ENCODE peak calls at places on chromosomes 7 and 10, in five cellular contexts. One of them, this sample, is unnamed.

GRCh38 chr10:74510594-74510993 is 315.8 kb upstream of the KAT6B start:
- DNase-seq in GM10248: no peak
- DNase-seq in endothelial cell: no peak
- DNase-seq in B cell: no peak
- DNase-seq in mucosa of descending colon: no peak
- DNase-seq in this sample: no peak

GRCh38 chr10:62433181-62433692 is 59.1 kb downstream of the ZNF365 start:
- DNase-seq in GM10248: peak; percentile 33
- DNase-seq in endothelial cell: no peak
- DNase-seq in B cell: no peak
- DNase-seq in mucosa of descending colon: no peak
- DNase-seq in this sample: no peak

GRCh38 chr7:50803359-50804337 is 21.0 kb upstream of the GRB10 start:
- DNase-seq in endothelial cell: no peak
- DNase-seq in GM10248: no peak
- DNase-seq in mucosa of descending colon: no peak
- DNase-seq in B cell: no peak
- DNase-seq in this sample: no peak

GRCh38 chr10:98331888-98332287 is 63.9 kb upstream of the LOXL4 start:
- DNase-seq in GM10248: no peak
- DNase-seq in endothelial cell: no peak
- DNase-seq in B cell: no peak
- DNase-seq in mucosa of descending colon: no peak
- DNase-seq in this sample: no peak

GRCh38 chr10:126598009-126598408 is 72.5 kb downstream of the C10orf90 start:
- DNase-seq in endothelial cell: peak; percentile 67
- DNase-seq in B cell: peak; percentile 18
- DNase-seq in mucosa of descending colon: peak; percentile 50
- DNase-seq in GM10248: peak; percentile 20
- DNase-seq in this sample: peak; percentile 67

GRCh38 chr7:114026486-114027089 is 107.8 kb upstream of the PPP1R3A start:
- DNase-seq in B cell: peak; percentile 29
- DNase-seq in GM10248: peak; percentile 31
- DNase-seq in endothelial cell: peak; percentile 43
- DNase-seq in mucosa of descending colon: no peak
- DNase-seq in this sample: no peak

GRCh38 chr10:31171402-31172120 is 139.9 kb upstream of the ZNF438 start:
- DNase-seq in B cell: no peak
- DNase-seq in GM10248: no peak
- DNase-seq in endothelial cell: no peak
- DNase-seq in mucosa of descending colon: no peak
- DNase-seq in this sample: no peak

GRCh38 chr7:98323597-98324322 is 42.3 kb downstream of the BRI3 start:
- DNase-seq in endothelial cell: no peak
- DNase-seq in B cell: no peak
- DNase-seq in mucosa of descending colon: no peak
- DNase-seq in GM10248: no peak
- DNase-seq in this sample: no peak

GRCh38 chr10:33008499-33009243 is 50.6 kb upstream of the ITGB1 start:
- DNase-seq in endothelial cell: peak; percentile 73
- DNase-seq in GM10248: peak; percentile 52
- DNase-seq in mucosa of descending colon: no peak
- DNase-seq in B cell: peak; percentile 62
- DNase-seq in this sample: peak; percentile 59

GRCh38 chr7:1853619-1854520 is 183.8 kb downstream of the ELFN1 start:
- DNase-seq in GM10248: no peak
- DNase-seq in B cell: no peak
- DNase-seq in endothelial cell: no peak
- DNase-seq in mucosa of descending colon: peak; percentile 16
- DNase-seq in this sample: peak; percentile 30

GRCh38 chr10:10872035-10872673 is 145.5 kb upstream of the CELF2 start:
- DNase-seq in B cell: no peak
- DNase-seq in endothelial cell: peak; percentile 22
- DNase-seq in GM10248: no peak
- DNase-seq in mucosa of descending colon: no peak
- DNase-seq in this sample: no peak

GRCh38 chr10:33114451-33114944 is 156.5 kb upstream of the ITGB1 start:
- DNase-seq in B cell: peak; percentile 25
- DNase-seq in mucosa of descending colon: no peak
- DNase-seq in GM10248: no peak
- DNase-seq in endothelial cell: no peak
- DNase-seq in this sample: no peak

GRCh38 chr10:5942471-5942870 is 34.9 kb downstream of the IL15RA start:
- DNase-seq in B cell: no peak
- DNase-seq in mucosa of descending colon: peak; percentile 45
- DNase-seq in endothelial cell: peak; percentile 34
- DNase-seq in GM10248: no peak
- DNase-seq in this sample: no peak

GRCh38 chr7:23117841-23118240 is 12.3 kb downstream of the KLHL7 start:
- DNase-seq in mucosa of descending colon: no peak
- DNase-seq in GM10248: no peak
- DNase-seq in endothelial cell: no peak
- DNase-seq in B cell: no peak
- DNase-seq in this sample: no peak

GRCh38 chr7:7207876-7208275 is 25.5 kb downstream of the C1GALT1 start:
- DNase-seq in mucosa of descending colon: no peak
- DNase-seq in endothelial cell: no peak
- DNase-seq in GM10248: no peak
- DNase-seq in B cell: no peak
- DNase-seq in this sample: no peak

GRCh38 chr10:105384056-105384455 is 743.0 kb downstream of the SORCS3 start:
- DNase-seq in GM10248: no peak
- DNase-seq in mucosa of descending colon: no peak
- DNase-seq in endothelial cell: no peak
- DNase-seq in B cell: no peak
- DNase-seq in this sample: no peak

GRCh38 chr10:124223001-124223710 is 129.8 kb upstream of the CHST15 start:
- DNase-seq in GM10248: no peak
- DNase-seq in mucosa of descending colon: no peak
- DNase-seq in B cell: no peak
- DNase-seq in endothelial cell: no peak
- DNase-seq in this sample: no peak

GRCh38 chr7:134963031-134963430 is 23.3 kb upstream of the AGBL3 start:
- DNase-seq in GM10248: no peak
- DNase-seq in mucosa of descending colon: no peak
- DNase-seq in B cell: no peak
- DNase-seq in endothelial cell: no peak
- DNase-seq in this sample: no peak

GRCh38 chr7:134966691-134967090 is 19.6 kb upstream of the AGBL3 start:
- DNase-seq in endothelial cell: no peak
- DNase-seq in B cell: no peak
- DNase-seq in GM10248: no peak
- DNase-seq in mucosa of descending colon: no peak
- DNase-seq in this sample: no peak

GRCh38 chr7:134959810-134960209 is 26.5 kb upstream of the AGBL3 start:
- DNase-seq in GM10248: no peak
- DNase-seq in endothelial cell: no peak
- DNase-seq in B cell: no peak
- DNase-seq in mucosa of descending colon: no peak
- DNase-seq in this sample: no peak

GRCh38 chr7:134957005-134957404 is 29.3 kb upstream of the AGBL3 start:
- DNase-seq in mucosa of descending colon: no peak
- DNase-seq in GM10248: no peak
- DNase-seq in B cell: no peak
- DNase-seq in endothelial cell: no peak
- DNase-seq in this sample: no peak

DNA sequence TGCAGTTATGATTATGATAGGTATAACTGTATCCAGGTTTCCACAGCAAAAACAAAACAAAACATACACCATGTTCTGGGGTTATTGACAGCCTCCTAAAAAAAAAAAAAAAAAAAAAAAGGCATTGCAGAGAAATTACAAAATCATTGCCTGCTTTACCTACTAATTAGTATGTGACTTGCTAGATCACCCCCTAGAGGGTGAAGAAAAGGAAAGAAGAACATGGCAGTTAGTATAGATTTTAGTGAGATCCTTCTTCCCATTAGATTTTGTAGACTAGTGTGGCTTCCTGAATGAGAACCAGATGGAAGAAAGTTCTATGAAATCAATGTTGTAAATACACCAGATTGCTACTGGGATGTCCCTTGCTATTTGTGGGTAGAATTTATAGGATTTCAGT is 24.0 kb upstream of the AGBL3 start:
- DNase-seq in mucosa of descending colon: no peak
- DNase-seq in GM10248: no peak
- DNase-seq in B cell: no peak
- DNase-seq in endothelial cell: no peak
- DNase-seq in this sample: no peak
- TF ChIP-seq CTCF in mucosa of descending colon: no peak
- TF ChIP-seq CTCF in GM10248: no peak
- TF ChIP-seq CTCF in B cell: no peak
- TF ChIP-seq CTCF in endothelial cell: no peak
- TF ChIP-seq CTCF in this sample: no peak

GRCh38 chr7:116293139-116293538 is 82.8 kb downstream of the TES start:
- DNase-seq in GM10248: no peak
- DNase-seq in B cell: no peak
- DNase-seq in mucosa of descending colon: no peak
- DNase-seq in endothelial cell: no peak
- DNase-seq in this sample: no peak
- TF ChIP-seq CTCF in GM10248: no peak
- TF ChIP-seq CTCF in B cell: no peak
- TF ChIP-seq CTCF in mucosa of descending colon: no peak
- TF ChIP-seq CTCF in endothelial cell: peak; percentile 31
- TF ChIP-seq CTCF in this sample: no peak

DNA sequence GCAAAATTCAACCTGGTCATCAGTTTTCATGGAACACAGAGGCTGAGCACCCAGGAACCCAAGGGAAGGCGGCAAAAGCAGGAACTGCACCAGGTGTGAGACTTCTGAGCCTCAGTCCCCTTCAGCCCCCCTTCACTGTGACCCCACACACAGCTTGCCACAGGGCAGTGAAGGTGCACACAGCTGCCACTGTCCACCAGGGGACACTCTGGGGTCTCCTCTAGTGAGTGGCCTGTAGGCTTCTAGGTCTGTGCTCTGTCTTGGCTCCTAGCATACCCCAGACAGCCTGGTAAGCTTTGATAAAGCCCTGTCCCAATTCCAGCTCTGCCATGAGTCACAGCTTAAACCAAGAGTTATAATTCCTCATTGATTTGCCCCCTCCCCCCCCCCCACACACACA is 12.1 kb downstream of the KCNH2 start:
- DNase-seq in endothelial cell: peak; percentile 57
- DNase-seq in mucosa of descending colon: no peak
- DNase-seq in GM10248: no peak
- DNase-seq in B cell: no peak
- DNase-seq in this sample: peak; percentile 40
- TF ChIP-seq CTCF in endothelial cell: no peak
- TF ChIP-seq CTCF in mucosa of descending colon: no peak
- TF ChIP-seq CTCF in GM10248: peak; percentile 15
- TF ChIP-seq CTCF in B cell: no peak
- TF ChIP-seq CTCF in this sample: peak; percentile 34

GRCh38 chr10:116627386-116627933 is 6.7 kb downstream of the PNLIPRP2 start:
- DNase-seq in mucosa of descending colon: peak; percentile 72
- DNase-seq in endothelial cell: peak; percentile 76
- DNase-seq in B cell: no peak
- DNase-seq in GM10248: no peak
- DNase-seq in this sample: peak; percentile 77
- TF ChIP-seq CTCF in mucosa of descending colon: peak; percentile 21
- TF ChIP-seq CTCF in endothelial cell: peak; percentile 65
- TF ChIP-seq CTCF in B cell: no peak
- TF ChIP-seq CTCF in GM10248: no peak
- TF ChIP-seq CTCF in this sample: peak; percentile 66

DNA sequence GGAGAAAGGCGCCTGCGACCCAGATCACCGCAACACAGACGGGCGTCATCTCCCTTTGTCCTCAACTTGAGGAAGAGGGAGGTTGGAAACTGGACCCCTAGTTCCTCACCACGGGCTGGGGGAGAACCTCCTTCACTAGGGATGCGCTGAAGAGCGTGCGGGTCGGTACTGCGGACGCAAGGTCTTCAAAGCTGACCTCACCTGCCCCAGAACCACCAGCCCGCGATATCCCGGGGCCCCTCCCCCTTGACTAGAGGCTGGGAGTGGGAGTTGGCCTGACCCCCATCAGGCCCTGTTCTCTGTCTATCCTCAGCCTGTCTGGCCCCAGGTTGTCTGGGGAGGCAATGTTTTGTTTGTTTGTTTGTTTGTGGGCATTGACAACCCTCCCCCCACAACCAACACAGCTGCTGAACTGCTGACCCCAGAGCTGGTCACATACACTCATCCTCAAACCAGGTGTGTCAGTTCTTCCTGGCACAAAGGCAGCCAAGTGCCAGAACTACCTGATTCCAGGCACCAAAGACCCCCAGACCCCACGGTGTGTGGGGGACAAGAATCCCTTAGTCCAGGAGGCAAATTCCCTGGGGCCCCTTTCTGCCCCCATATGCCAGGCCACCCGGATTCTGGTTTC is 2.9 kb downstream of the NPM3 start:
- DNase-seq in GM10248: no peak
- DNase-seq in mucosa of descending colon: no peak
- DNase-seq in endothelial cell: no peak
- DNase-seq in B cell: no peak
- DNase-seq in this sample: no peak
- TF ChIP-seq CTCF in GM10248: no peak
- TF ChIP-seq CTCF in mucosa of descending colon: no peak
- TF ChIP-seq CTCF in endothelial cell: peak; percentile 24
- TF ChIP-seq CTCF in B cell: peak; percentile 34
- TF ChIP-seq CTCF in this sample: peak; percentile 15